ENCODE peak calls at places on chromosomes 11 and 22, in eight cellular contexts. One of them, this sample, is unnamed.

GRCh38 chr11:130166457-130166784 is 6.8 kb downstream of the ST14 start:
- DNase-seq in neural crest cell: no peak
- DNase-seq in stimulated activated CD4-positive, alpha-beta T cell treated with anti-CD3 and anti-CD28 coated beads, Interleukin-4, amount 100 ng/mL, for 1 hour: no peak
- DNase-seq in activated T-cell treated with anti-CD3 and anti-CD28 coated beads for 48 hours: no peak
- DNase-seq in stimulated activated CD8-positive, alpha-beta memory T cell treated with anti-CD3 and anti-CD28 coated beads, Interleukin-4, amount 100 ng/mL, for 4 hours: no peak
- DNase-seq in NCI-H1105 treated with DMSO at 0.1 percent for 48 hours: no peak
- DNase-seq in ovary: no peak
- DNase-seq in memory B cell: peak; percentile 56
- DNase-seq in this sample: no peak

GRCh38 chr11:70026726-70027125 is 51.4 kb upstream of the ANO1 start:
- DNase-seq in neural crest cell: no peak
- DNase-seq in stimulated activated CD4-positive, alpha-beta T cell treated with anti-CD3 and anti-CD28 coated beads, Interleukin-4, amount 100 ng/mL, for 1 hour: no peak
- DNase-seq in activated T-cell treated with anti-CD3 and anti-CD28 coated beads for 48 hours: no peak
- DNase-seq in stimulated activated CD8-positive, alpha-beta memory T cell treated with anti-CD3 and anti-CD28 coated beads, Interleukin-4, amount 100 ng/mL, for 4 hours: no peak
- DNase-seq in NCI-H1105 treated with DMSO at 0.1 percent for 48 hours: no peak
- DNase-seq in ovary: no peak
- DNase-seq in memory B cell: no peak
- DNase-seq in this sample: no peak

GRCh38 chr11:19676508-19677379 is 35.9 kb upstream of the NAV2 start:
- DNase-seq in neural crest cell: no peak
- DNase-seq in stimulated activated CD4-positive, alpha-beta T cell treated with anti-CD3 and anti-CD28 coated beads, Interleukin-4, amount 100 ng/mL, for 1 hour: no peak
- DNase-seq in activated T-cell treated with anti-CD3 and anti-CD28 coated beads for 48 hours: no peak
- DNase-seq in stimulated activated CD8-positive, alpha-beta memory T cell treated with anti-CD3 and anti-CD28 coated beads, Interleukin-4, amount 100 ng/mL, for 4 hours: no peak
- DNase-seq in NCI-H1105 treated with DMSO at 0.1 percent for 48 hours: no peak
- DNase-seq in ovary: no peak
- DNase-seq in memory B cell: no peak
- DNase-seq in this sample: peak; percentile 10

GRCh38 chr22:42892571-42893316 is 35.7 kb upstream of the ARFGAP3 start:
- DNase-seq in neural crest cell: no peak
- DNase-seq in stimulated activated CD4-positive, alpha-beta T cell treated with anti-CD3 and anti-CD28 coated beads, Interleukin-4, amount 100 ng/mL, for 1 hour: no peak
- DNase-seq in activated T-cell treated with anti-CD3 and anti-CD28 coated beads for 48 hours: no peak
- DNase-seq in stimulated activated CD8-positive, alpha-beta memory T cell treated with anti-CD3 and anti-CD28 coated beads, Interleukin-4, amount 100 ng/mL, for 4 hours: no peak
- DNase-seq in NCI-H1105 treated with DMSO at 0.1 percent for 48 hours: peak; percentile 3
- DNase-seq in ovary: no peak
- DNase-seq in memory B cell: no peak
- DNase-seq in this sample: no peak

GRCh38 chr11:111693224-111693937 is 72.8 kb downstream of the PPP2R1B start:
- DNase-seq in neural crest cell: no peak
- DNase-seq in stimulated activated CD4-positive, alpha-beta T cell treated with anti-CD3 and anti-CD28 coated beads, Interleukin-4, amount 100 ng/mL, for 1 hour: no peak
- DNase-seq in activated T-cell treated with anti-CD3 and anti-CD28 coated beads for 48 hours: no peak
- DNase-seq in stimulated activated CD8-positive, alpha-beta memory T cell treated with anti-CD3 and anti-CD28 coated beads, Interleukin-4, amount 100 ng/mL, for 4 hours: no peak
- DNase-seq in NCI-H1105 treated with DMSO at 0.1 percent for 48 hours: no peak
- DNase-seq in ovary: no peak
- DNase-seq in memory B cell: no peak
- DNase-seq in this sample: no peak

GRCh38 chr11:71421392-71421950 is 26.7 kb downstream of the DHCR7 start:
- DNase-seq in neural crest cell: no peak
- DNase-seq in stimulated activated CD4-positive, alpha-beta T cell treated with anti-CD3 and anti-CD28 coated beads, Interleukin-4, amount 100 ng/mL, for 1 hour: no peak
- DNase-seq in activated T-cell treated with anti-CD3 and anti-CD28 coated beads for 48 hours: no peak
- DNase-seq in stimulated activated CD8-positive, alpha-beta memory T cell treated with anti-CD3 and anti-CD28 coated beads, Interleukin-4, amount 100 ng/mL, for 4 hours: no peak
- DNase-seq in NCI-H1105 treated with DMSO at 0.1 percent for 48 hours: no peak
- DNase-seq in ovary: no peak
- DNase-seq in memory B cell: no peak
- DNase-seq in this sample: no peak

GRCh38 chr22:42692239-42693054 is 28.2 kb downstream of the A4GALT start:
- DNase-seq in neural crest cell: no peak
- DNase-seq in stimulated activated CD4-positive, alpha-beta T cell treated with anti-CD3 and anti-CD28 coated beads, Interleukin-4, amount 100 ng/mL, for 1 hour: no peak
- DNase-seq in activated T-cell treated with anti-CD3 and anti-CD28 coated beads for 48 hours: no peak
- DNase-seq in stimulated activated CD8-positive, alpha-beta memory T cell treated with anti-CD3 and anti-CD28 coated beads, Interleukin-4, amount 100 ng/mL, for 4 hours: no peak
- DNase-seq in NCI-H1105 treated with DMSO at 0.1 percent for 48 hours: no peak
- DNase-seq in ovary: no peak
- DNase-seq in memory B cell: peak; percentile 37
- DNase-seq in this sample: no peak

GRCh38 chr11:91156041-91156440 is 933.2 kb upstream of the CHORDC1 start:
- DNase-seq in neural crest cell: no peak
- DNase-seq in stimulated activated CD4-positive, alpha-beta T cell treated with anti-CD3 and anti-CD28 coated beads, Interleukin-4, amount 100 ng/mL, for 1 hour: no peak
- DNase-seq in activated T-cell treated with anti-CD3 and anti-CD28 coated beads for 48 hours: no peak
- DNase-seq in stimulated activated CD8-positive, alpha-beta memory T cell treated with anti-CD3 and anti-CD28 coated beads, Interleukin-4, amount 100 ng/mL, for 4 hours: no peak
- DNase-seq in NCI-H1105 treated with DMSO at 0.1 percent for 48 hours: no peak
- DNase-seq in ovary: no peak
- DNase-seq in memory B cell: no peak
- DNase-seq in this sample: no peak

GRCh38 chr11:2565447-2566222 is 120.8 kb downstream of the KCNQ1 start:
- DNase-seq in neural crest cell: no peak
- DNase-seq in stimulated activated CD4-positive, alpha-beta T cell treated with anti-CD3 and anti-CD28 coated beads, Interleukin-4, amount 100 ng/mL, for 1 hour: no peak
- DNase-seq in activated T-cell treated with anti-CD3 and anti-CD28 coated beads for 48 hours: no peak
- DNase-seq in stimulated activated CD8-positive, alpha-beta memory T cell treated with anti-CD3 and anti-CD28 coated beads, Interleukin-4, amount 100 ng/mL, for 4 hours: no peak
- DNase-seq in NCI-H1105 treated with DMSO at 0.1 percent for 48 hours: no peak
- DNase-seq in ovary: peak; percentile 6
- DNase-seq in memory B cell: no peak
- DNase-seq in this sample: no peak

GRCh38 chr11:130737041-130737830 is 179.0 kb downstream of the SNX19 start:
- DNase-seq in neural crest cell: no peak
- DNase-seq in stimulated activated CD4-positive, alpha-beta T cell treated with anti-CD3 and anti-CD28 coated beads, Interleukin-4, amount 100 ng/mL, for 1 hour: no peak
- DNase-seq in activated T-cell treated with anti-CD3 and anti-CD28 coated beads for 48 hours: no peak
- DNase-seq in stimulated activated CD8-positive, alpha-beta memory T cell treated with anti-CD3 and anti-CD28 coated beads, Interleukin-4, amount 100 ng/mL, for 4 hours: no peak
- DNase-seq in NCI-H1105 treated with DMSO at 0.1 percent for 48 hours: no peak
- DNase-seq in ovary: no peak
- DNase-seq in memory B cell: no peak
- DNase-seq in this sample: no peak

GRCh38 chr11:90343670-90344069 is 120.8 kb upstream of the CHORDC1 start:
- DNase-seq in neural crest cell: no peak
- DNase-seq in stimulated activated CD4-positive, alpha-beta T cell treated with anti-CD3 and anti-CD28 coated beads, Interleukin-4, amount 100 ng/mL, for 1 hour: no peak
- DNase-seq in activated T-cell treated with anti-CD3 and anti-CD28 coated beads for 48 hours: no peak
- DNase-seq in stimulated activated CD8-positive, alpha-beta memory T cell treated with anti-CD3 and anti-CD28 coated beads, Interleukin-4, amount 100 ng/mL, for 4 hours: no peak
- DNase-seq in NCI-H1105 treated with DMSO at 0.1 percent for 48 hours: no peak
- DNase-seq in ovary: no peak
- DNase-seq in memory B cell: no peak
- DNase-seq in this sample: no peak

GRCh38 chr11:30342736-30343166 is 19.8 kb downstream of the ARL14EP start:
- DNase-seq in neural crest cell: no peak
- DNase-seq in stimulated activated CD4-positive, alpha-beta T cell treated with anti-CD3 and anti-CD28 coated beads, Interleukin-4, amount 100 ng/mL, for 1 hour: no peak
- DNase-seq in activated T-cell treated with anti-CD3 and anti-CD28 coated beads for 48 hours: no peak
- DNase-seq in stimulated activated CD8-positive, alpha-beta memory T cell treated with anti-CD3 and anti-CD28 coated beads, Interleukin-4, amount 100 ng/mL, for 4 hours: no peak
- DNase-seq in NCI-H1105 treated with DMSO at 0.1 percent for 48 hours: no peak
- DNase-seq in ovary: no peak
- DNase-seq in memory B cell: peak; percentile 27
- DNase-seq in this sample: no peak

GRCh38 chr11:33542921-33543320 is 157.7 kb downstream of the C11orf91 start:
- DNase-seq in neural crest cell: peak; percentile 52
- DNase-seq in stimulated activated CD4-positive, alpha-beta T cell treated with anti-CD3 and anti-CD28 coated beads, Interleukin-4, amount 100 ng/mL, for 1 hour: peak; percentile 40
- DNase-seq in activated T-cell treated with anti-CD3 and anti-CD28 coated beads for 48 hours: peak; percentile 22
- DNase-seq in stimulated activated CD8-positive, alpha-beta memory T cell treated with anti-CD3 and anti-CD28 coated beads, Interleukin-4, amount 100 ng/mL, for 4 hours: no peak
- DNase-seq in NCI-H1105 treated with DMSO at 0.1 percent for 48 hours: peak; percentile 3
- DNase-seq in ovary: no peak
- DNase-seq in memory B cell: peak; percentile 43
- DNase-seq in this sample: peak; percentile 75

GRCh38 chr22:45452565-45453449 is 39.3 kb downstream of the RIBC2 start:
- DNase-seq in neural crest cell: no peak
- DNase-seq in stimulated activated CD4-positive, alpha-beta T cell treated with anti-CD3 and anti-CD28 coated beads, Interleukin-4, amount 100 ng/mL, for 1 hour: no peak
- DNase-seq in activated T-cell treated with anti-CD3 and anti-CD28 coated beads for 48 hours: no peak
- DNase-seq in stimulated activated CD8-positive, alpha-beta memory T cell treated with anti-CD3 and anti-CD28 coated beads, Interleukin-4, amount 100 ng/mL, for 4 hours: no peak
- DNase-seq in NCI-H1105 treated with DMSO at 0.1 percent for 48 hours: no peak
- DNase-seq in ovary: no peak
- DNase-seq in memory B cell: no peak
- DNase-seq in this sample: no peak

GRCh38 chr11:43316451-43316850 is 4.7 kb downstream of the API5 start:
- DNase-seq in neural crest cell: no peak
- DNase-seq in stimulated activated CD4-positive, alpha-beta T cell treated with anti-CD3 and anti-CD28 coated beads, Interleukin-4, amount 100 ng/mL, for 1 hour: no peak
- DNase-seq in activated T-cell treated with anti-CD3 and anti-CD28 coated beads for 48 hours: peak; percentile 29
- DNase-seq in stimulated activated CD8-positive, alpha-beta memory T cell treated with anti-CD3 and anti-CD28 coated beads, Interleukin-4, amount 100 ng/mL, for 4 hours: no peak
- DNase-seq in NCI-H1105 treated with DMSO at 0.1 percent for 48 hours: no peak
- DNase-seq in ovary: no peak
- DNase-seq in memory B cell: no peak
- DNase-seq in this sample: no peak

GRCh38 chr11:33977676-33978075 is 73.9 kb upstream of the CAPRIN1 start:
- DNase-seq in neural crest cell: no peak
- DNase-seq in stimulated activated CD4-positive, alpha-beta T cell treated with anti-CD3 and anti-CD28 coated beads, Interleukin-4, amount 100 ng/mL, for 1 hour: no peak
- DNase-seq in activated T-cell treated with anti-CD3 and anti-CD28 coated beads for 48 hours: no peak
- DNase-seq in stimulated activated CD8-positive, alpha-beta memory T cell treated with anti-CD3 and anti-CD28 coated beads, Interleukin-4, amount 100 ng/mL, for 4 hours: no peak
- DNase-seq in NCI-H1105 treated with DMSO at 0.1 percent for 48 hours: no peak
- DNase-seq in ovary: no peak
- DNase-seq in memory B cell: no peak
- DNase-seq in this sample: no peak